ENCODE peak calls at places on chromosomes 16 and 17, in ten cellular contexts. Q, X, D, L, H, I, N, Z, O and G are unnamed samples.

GRCh38 chr17:14813649-14814048 is 451.5 kb downstream of the PMP22 start:
- DNase-seq in O (no peak), N (peak; percentile 40), L (no peak), Q (peak; percentile 19), X (no peak), I (no peak), Z (no peak), D (no peak), H (no peak), G (no peak)

GRCh38 chr17:49548051-49548505 is 27.6 kb upstream of the NXPH3 start:
- DNase-seq in D (no peak), I (no peak), X (no peak), Z (no peak), Q (no peak), O (no peak), N (no peak), L (no peak), H (no peak), G (no peak)

GRCh38 chr17:47872651-47873161 is 21.7 kb upstream of the SP6 start:
- DNase-seq in N (no peak), D (no peak), L (no peak), Q (no peak), X (no peak), O (no peak), I (no peak), Z (no peak), H (no peak), G (peak; percentile 48)

GRCh38 chr16:1809281-1809801 is 15.8 kb upstream of the IGFALS start:
- DNase-seq in D (no peak), O (no peak), L (no peak), H (no peak), Q (no peak), I (no peak), Z (no peak), X (no peak), N (no peak), G (no peak)

GRCh38 chr16:77211880-77212735 is 12.9 kb downstream of the SYCE1L start:
- DNase-seq in H (peak; percentile 48), Z (peak; percentile 67), L (peak; percentile 81), N (peak; percentile 45), D (no peak), O (peak; percentile 43), Q (peak; percentile 48), I (peak; percentile 47), X (no peak), G (peak; percentile 42)

GRCh38 chr16:30910427-30911029 is 12.8 kb upstream of the FBXL19 start:
- DNase-seq in Z (no peak), D (no peak), Q (no peak), O (no peak), N (no peak), L (no peak), X (no peak), H (no peak), I (no peak), G (no peak)

GRCh38 chr16:57592591-57593003 is 35.8 kb upstream of the ADGRG1 start:
- DNase-seq in O (no peak), N (peak; percentile 85), Z (no peak), X (no peak), Q (peak; percentile 26), H (no peak), I (peak; percentile 44), D (no peak), L (peak; percentile 80), G (no peak)

GRCh38 chr17:42571435-42572225 is 4.7 kb downstream of the MLX start:
- DNase-seq in D (no peak), H (no peak), Z (no peak), X (no peak), Q (no peak), I (peak; percentile 84), L (no peak), O (peak; percentile 42), N (no peak), G (no peak)

GRCh38 chr16:68084504-68085258 is 489 bp upstream of the NFATC3 start:
- DNase-seq in I (peak; percentile 82), D (no peak), L (peak; percentile 97), Q (peak; percentile 91), N (peak; percentile 98), O (peak; percentile 81), X (peak; percentile 84), H (peak; percentile 81), Z (peak; percentile 82), G (peak; percentile 84)

GRCh38 chr16:68086336-68086821 is 1.2 kb downstream of the NFATC3 start:
- DNase-seq in X (no peak), I (no peak), Q (no peak), Z (no peak), O (no peak), N (peak; percentile 56), L (no peak), D (no peak), H (peak; percentile 69), G (no peak)

GRCh38 chr16:68083861-68084503 is 1.2 kb upstream of the NFATC3 start:
- DNase-seq in Z (peak; percentile 39), H (no peak), D (no peak), Q (no peak), I (no peak), N (peak; percentile 37), L (no peak), X (no peak), O (no peak), G (peak; percentile 33)

GRCh38 chr16:68086860-68087268 is 1.7 kb downstream of the NFATC3 start:
- DNase-seq in L (no peak), N (no peak), X (no peak), O (no peak), Z (no peak), I (no peak), Q (no peak), D (no peak), H (no peak), G (no peak)

DNA sequence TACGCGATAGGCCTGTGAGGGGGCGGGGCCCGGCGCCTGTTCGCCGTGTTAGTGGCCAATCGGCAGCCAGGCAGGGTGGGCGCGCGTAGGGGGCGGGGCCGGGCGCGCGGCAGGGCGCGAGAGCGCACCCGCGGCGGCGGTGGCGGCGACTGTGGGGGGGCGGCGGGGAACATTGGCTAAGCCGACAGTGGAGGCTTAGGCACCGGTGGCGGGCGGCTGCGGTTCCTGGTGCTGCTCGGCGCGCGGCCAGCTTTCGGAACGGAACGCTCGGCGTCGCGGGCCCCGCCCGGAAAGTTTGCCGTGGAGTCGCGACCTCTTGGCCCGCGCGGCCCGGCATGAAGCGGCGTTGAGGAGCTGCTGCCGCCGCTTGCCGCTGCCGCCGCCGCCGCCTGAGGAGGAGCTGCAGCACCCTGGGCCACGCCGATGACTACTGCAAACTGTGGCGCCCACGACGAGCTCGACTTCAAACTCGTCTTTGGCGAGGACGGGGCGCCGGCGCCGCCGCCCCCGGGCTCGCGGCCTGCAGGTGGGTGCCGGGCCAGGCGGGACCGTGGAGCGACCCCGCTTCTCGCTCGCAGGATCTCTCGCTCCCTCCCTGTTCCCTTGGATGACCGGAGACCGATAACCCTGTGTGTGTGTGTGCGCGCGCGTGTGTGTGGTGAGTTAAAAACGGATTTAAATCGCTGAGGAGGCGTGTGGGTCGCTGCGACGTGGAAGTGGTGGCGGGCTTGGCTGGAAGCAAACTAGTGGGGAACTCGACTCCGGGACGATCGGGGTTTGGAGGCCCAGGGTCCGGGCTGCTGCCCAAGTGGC is at the start of gene NFATC3:
- DNase-seq in N (peak; percentile 99), X (peak; percentile 98), Q (peak; percentile 99), H (peak; percentile 95), D (peak; percentile 86), O (peak; percentile 98), I (peak; percentile 99), L (peak; percentile 100), Z (peak; percentile 99), G (peak; percentile 99)
- TF ChIP-seq POLR2A in N (peak; percentile 39), X (no peak), Q (peak; percentile 83), H (no peak), D (no peak), O (peak; percentile 73), I (no peak), L (peak; percentile 56), Z (no peak), G (no peak)

DNA sequence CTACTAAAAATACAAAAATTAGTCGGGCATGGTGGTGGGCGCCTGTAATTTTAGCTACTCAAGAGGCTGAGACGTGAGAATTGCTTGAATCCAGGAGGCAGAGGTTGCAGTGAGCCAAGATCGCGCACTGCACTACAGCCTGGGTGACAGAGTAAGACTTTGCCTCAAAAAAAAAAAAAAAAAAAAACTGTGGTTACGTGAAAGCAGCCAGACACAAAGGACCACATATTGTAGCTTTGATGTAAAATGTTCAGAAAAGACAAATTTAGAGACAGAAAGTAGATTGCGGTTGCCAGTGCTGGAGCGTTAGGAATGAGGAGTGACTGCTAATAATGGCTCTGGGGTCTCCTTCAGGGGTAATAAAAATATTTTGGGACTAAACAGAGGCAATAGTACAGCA is 4.0 kb upstream of the MEAK7 start:
- DNase-seq in Z (no peak), I (no peak), L (no peak), H (no peak), D (no peak), Q (no peak), N (no peak), X (no peak), O (no peak), G (no peak)
- TF ChIP-seq POLR2A in Z (no peak), I (no peak), L (no peak), H (no peak), D (no peak), Q (no peak), N (no peak), X (no peak), O (no peak), G (no peak)

GRCh38 chr17:7465481-7466275 is 13.8 kb downstream of the ZBTB4 start:
- DNase-seq in X (no peak), Q (no peak), D (no peak), L (no peak), O (no peak), N (no peak), Z (no peak), H (no peak), I (no peak), G (no peak)
- TF ChIP-seq POLR2A in X (no peak), Q (no peak), D (no peak), L (no peak), O (no peak), N (no peak), Z (no peak), H (no peak), I (no peak), G (no peak)

GRCh38 chr17:58082341-58082869 is 814 bp upstream of the DYNLL2 start:
- DNase-seq in L (no peak), I (no peak), O (no peak), X (no peak), Q (no peak), N (no peak), D (no peak), Z (no peak), H (no peak), G (no peak)

GRCh38 chr17:58083491-58084316 is 485 bp downstream of the DYNLL2 start:
- DNase-seq in Q (peak; percentile 79), I (peak; percentile 64), X (no peak), Z (peak; percentile 55), L (peak; percentile 81), N (peak; percentile 74), O (peak; percentile 23), D (no peak), H (peak; percentile 43), G (no peak)

GRCh38 chr17:58084317-58084981 is 1.2 kb downstream of the DYNLL2 start:
- DNase-seq in X (no peak), L (peak; percentile 67), N (peak; percentile 48), Z (peak; percentile 37), D (peak; percentile 56), O (peak; percentile 46), H (peak; percentile 32), Q (no peak), I (peak; percentile 61), G (no peak)

GRCh38 chr17:58081641-58082340 is 1.4 kb upstream of the DYNLL2 start:
- DNase-seq in D (no peak), Q (no peak), N (no peak), O (no peak), H (no peak), L (no peak), X (no peak), Z (no peak), I (no peak), G (no peak)

DNA sequence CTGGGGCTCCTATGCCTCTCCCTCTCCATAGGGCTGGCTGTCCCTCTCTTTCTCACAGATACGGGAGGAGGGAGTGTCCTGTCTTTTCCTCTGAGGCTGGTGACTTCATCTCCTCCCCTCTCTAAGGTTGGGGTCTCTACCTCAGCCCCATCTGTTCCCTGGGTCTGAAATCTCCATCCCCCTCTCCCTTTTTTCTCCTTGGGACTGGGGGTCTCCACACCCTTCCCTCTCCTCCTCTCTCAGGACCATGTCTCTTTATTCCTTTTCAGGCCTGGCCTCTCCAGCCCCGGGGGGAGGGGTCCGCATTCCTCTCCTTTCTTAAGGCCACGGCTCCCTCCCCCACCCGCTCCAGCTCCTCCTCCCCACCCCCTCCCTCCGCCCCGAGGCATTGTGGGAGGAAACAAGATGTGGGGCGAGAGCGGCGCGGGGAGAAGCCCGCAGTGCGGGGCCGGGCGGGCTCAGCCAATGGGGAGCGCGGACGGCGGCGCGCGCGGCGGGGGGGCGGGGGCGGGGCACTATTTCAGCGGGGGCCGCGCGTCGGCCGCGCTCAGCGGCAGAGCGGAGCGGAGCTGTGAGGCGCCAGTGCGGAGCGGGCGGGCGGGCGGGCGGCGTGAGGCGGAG is at the start of gene DYNLL2:
- DNase-seq in O (peak; percentile 86), I (peak; percentile 94), Z (peak; percentile 91), L (peak; percentile 96), D (peak; percentile 76), Q (peak; percentile 94), N (peak; percentile 89), X (peak; percentile 88), H (peak; percentile 78), G (peak; percentile 89)
- TF ChIP-seq POLR2A in O (no peak), I (no peak), Z (no peak), L (no peak), D (peak; percentile 71), Q (no peak), N (peak; percentile 38), X (no peak), H (no peak), G (no peak)